ENCODE peak calls at places on chromosomes 2 and 18, in five cellular contexts. E is stromal cell of bone marrow, P is endothelial cell of umbilical vein, V is HT-29, D is iris pigment epithelial cell. S is an unnamed sample.

GRCh38 chr2:136297974-136298373 is 180.0 kb upstream of the CXCR4 start:
- DNase-seq in D (no peak), E (no peak), P (no peak), V (no peak), S (no peak)

GRCh38 chr2:238509151-238509820 is 82.6 kb downstream of the ASB1 start:
- DNase-seq in D (peak), P (no peak), E (no peak), V (no peak), S (no peak)

GRCh38 chr2:201852462-201852861 is 46.1 kb downstream of the CDK15 start:
- DNase-seq in V (no peak), P (no peak), E (no peak), D (no peak), S (no peak)

GRCh38 chr2:169365093-169365483 is 2.8 kb upstream of the LRP2 start:
- DNase-seq in P (no peak), V (no peak), D (no peak), E (no peak), S (no peak)

GRCh38 chr2:12412898-12413305 is 303.8 kb upstream of the TRIB2 start:
- DNase-seq in D (peak), P (peak), V (no peak), E (no peak), S (no peak)

GRCh38 chr2:45806563-45807358 is 155.3 kb downstream of the PRKCE start:
- DNase-seq in D (no peak), V (no peak), E (no peak), P (no peak), S (no peak)

GRCh38 chr2:230664128-230664527 is 48.5 kb upstream of the CAB39 start:
- DNase-seq in V (no peak), P (no peak), D (peak), E (no peak), S (no peak)

GRCh38 chr18:26637983-26638382 is 89.6 kb upstream of the KCTD1 start:
- DNase-seq in E (no peak), V (no peak), P (no peak), D (no peak), S (no peak)

GRCh38 chr2:12723741-12724463 is 7.2 kb downstream of the TRIB2 start:
- DNase-seq in V (no peak), E (no peak), D (no peak), P (no peak), S (no peak)

GRCh38 chr2:224086226-224086911 is 47.3 kb upstream of the SERPINE2 start:
- DNase-seq in V (peak), D (peak), E (peak), P (peak), S (no peak)

GRCh38 chr2:53970095-53970897 is 497 bp downstream of the PSME4 start:
- DNase-seq in D (peak), P (peak), E (no peak), V (peak), S (no peak)

GRCh38 chr2:85635636-85636035 is 19.6 kb downstream of the USP39 start:
- DNase-seq in P (no peak), V (no peak), E (no peak), D (peak), S (no peak)

GRCh38 chr2:1593371-1594205 is 150.7 kb downstream of the PXDN start:
- DNase-seq in V (peak), E (peak), D (peak), P (no peak), S (no peak)

GRCh38 chr2:169119117-169119770 is 49.9 kb downstream of the DHRS9 start:
- DNase-seq in V (no peak), D (peak), P (no peak), E (no peak), S (no peak)

GRCh38 chr2:8983571-8983970 is 19.9 kb downstream of the MBOAT2 start:
- DNase-seq in P (peak), V (no peak), D (no peak), E (no peak), S (no peak)

GRCh38 chr2:186201371-186201770 is 284.7 kb upstream of the ZC3H15 start:
- DNase-seq in E (no peak), V (no peak), P (no peak), D (no peak), S (no peak)

GRCh38 chr2:207143474-207144190 is 22.1 kb downstream of the KLF7 start:
- DNase-seq in D (peak), V (no peak), E (peak), P (peak), S (no peak)

GRCh38 chr2:181072486-181072885 is 92.1 kb downstream of the UBE2E3 start:
- DNase-seq in D (peak), P (peak), E (no peak), V (no peak), S (no peak)

GRCh38 chr18:58781627-58782194 is 83.0 kb upstream of the ZNF532 start:
- DNase-seq in D (peak), E (peak), V (peak), P (peak), S (peak)

GRCh38 chr18:39946623-39947061 is 2008.4 kb upstream of the PIK3C3 start:
- DNase-seq in D (peak), E (no peak), V (peak), P (peak), S (no peak)

GRCh38 chr2:213216461-213216860 is 65.0 kb upstream of the IKZF2 start:
- DNase-seq in V (no peak), E (peak), P (no peak), D (peak), S (no peak)

GRCh38 chr2:174575124-174575776 is 22.4 kb downstream of the WIPF1 start:
- DNase-seq in P (no peak), D (no peak), V (no peak), E (no peak), S (no peak)

GRCh38 chr18:28176933-28177827 is at the start of gene CDH2:
- DNase-seq in V (no peak), D (peak), P (peak), E (peak), S (no peak)

GRCh38 chr2:8043295-8043694 is 638.6 kb upstream of the ID2 start:
- DNase-seq in D (no peak), E (no peak), P (no peak), V (no peak), S (no peak)

GRCh38 chr2:150274108-150274507 is 213.4 kb downstream of the RND3 start:
- DNase-seq in D (peak), E (no peak), V (no peak), P (no peak), S (no peak)

GRCh38 chr18:39162013-39162412 is 1596.4 kb upstream of the CELF4 start:
- DNase-seq in V (no peak), P (no peak), D (no peak), E (no peak), S (no peak)

GRCh38 chr2:143128681-143129580 is at the start of gene ARHGAP15:
- DNase-seq in E (no peak), P (no peak), D (no peak), V (no peak), S (no peak)

GRCh38 chr2:239466755-239467271 is 66.0 kb upstream of the HDAC4 start:
- DNase-seq in E (no peak), D (no peak), V (no peak), P (no peak), S (no peak)

GRCh38 chr2:79100301-79100700 is 12.5 kb upstream of the REG1B start:
- DNase-seq in V (no peak), E (no peak), P (no peak), D (no peak), S (no peak)

GRCh38 chr18:24987271-24987932 is 364.6 kb downstream of the ZNF521 start:
- DNase-seq in D (no peak), E (peak), V (no peak), P (peak), S (no peak)

GRCh38 chr2:16462965-16463364 is 202.7 kb downstream of the CYRIA start:
- DNase-seq in E (no peak), P (no peak), V (no peak), D (no peak), S (no peak)

GRCh38 chr2:56410140-56410539 is 226.3 kb downstream of the CCDC85A start:
- DNase-seq in E (no peak), V (no peak), D (peak), P (no peak), S (no peak)

GRCh38 chr18:10424576-10425314 is 29.7 kb upstream of the APCDD1 start:
- DNase-seq in E (no peak), V (no peak), D (no peak), P (no peak), S (no peak)

GRCh38 chr18:36811430-36811829 is 17.4 kb downstream of the TPGS2 start:
- DNase-seq in E (no peak), P (no peak), V (no peak), D (peak), S (no peak)

S was measured in iPS DF 6.9.